ENCODE peak calls at places on chromosomes 12 and 14, in four cellular contexts. G is H1, D is H9, K is mesendoderm. L is an unnamed sample.

GRCh38 chr12:120388711-120389431 is 19.9 kb upstream of the MSI1 start:
- DNase-seq in G (peak; percentile 71), D (peak; percentile 91), K (peak; percentile 75), L (peak; percentile 97)

GRCh38 chr14:88616697-88617096 is 53.9 kb downstream of the ZC3H14 start:
- DNase-seq in G (no peak), D (no peak), K (no peak), L (no peak)

GRCh38 chr14:80080601-80081000 is 130.7 kb downstream of the DIO2 start:
- DNase-seq in G (no peak), D (no peak), K (no peak), L (no peak)

GRCh38 chr14:90491221-90491867 is 94.5 kb downstream of the CALM1 start:
- DNase-seq in G (no peak), D (no peak), K (peak; percentile 46), L (no peak)

GRCh38 chr14:91511014-91511466 is 930 bp upstream of the PPP4R3A start:
- DNase-seq in G (no peak), D (no peak), K (peak; percentile 55), L (peak; percentile 18)

GRCh38 chr12:132194056-132194455 is 49.8 kb downstream of the NOC4L start:
- DNase-seq in G (no peak), D (peak; percentile 67), K (peak; percentile 54), L (no peak)

GRCh38 chr14:33524244-33524643 is 426.6 kb downstream of the EGLN3 start:
- DNase-seq in G (no peak), D (no peak), K (no peak), L (no peak)

GRCh38 chr14:69079188-69079742 is 73.7 kb downstream of the DCAF5 start:
- DNase-seq in G (no peak), D (no peak), K (peak; percentile 73), L (no peak)

GRCh38 chr12:107684029-107684790 is 1.4 kb upstream of the PWP1 start:
- DNase-seq in G (no peak), D (no peak), K (no peak), L (no peak)

GRCh38 chr14:42965512-42965911 is 1358.8 kb downstream of the LRFN5 start:
- DNase-seq in G (no peak), D (no peak), K (no peak), L (no peak)

GRCh38 chr12:15963271-15963670 is 52.1 kb downstream of the DERA start:
- DNase-seq in G (no peak), D (no peak), K (no peak), L (no peak)

GRCh38 chr12:114257687-114258086 is 148.3 kb downstream of the TBX5 start:
- DNase-seq in G (no peak), D (no peak), K (no peak), L (no peak)

GRCh38 chr12:87816186-87816585 is 213.0 kb downstream of the C12orf50 start:
- DNase-seq in G (no peak), D (no peak), K (no peak), L (no peak)

GRCh38 chr12:81294325-81295190 is 216.7 kb downstream of the ACSS3 start:
- DNase-seq in G (no peak), D (no peak), K (no peak), L (no peak)

GRCh38 chr12:58639323-58639934 is 280.9 kb downstream of the LRIG3 start:
- DNase-seq in G (no peak), D (no peak), K (no peak), L (no peak)

GRCh38 chr12:124754949-124755800 is 108.5 kb downstream of the SCARB1 start:
- DNase-seq in G (peak; percentile 27), D (peak; percentile 64), K (peak; percentile 53), L (no peak)

GRCh38 chr12:65779091-65779642 is 45.1 kb upstream of the HMGA2 start:
- DNase-seq in G (no peak), D (no peak), K (peak; percentile 88), L (peak; percentile 12)

GRCh38 chr12:123363743-123364531 is 710 bp downstream of the SBNO1 start:
- DNase-seq in G (no peak), D (peak; percentile 39), K (peak; percentile 44), L (peak; percentile 63)

GRCh38 chr12:53999596-54000104 is 311 bp upstream of the HOXC9 start:
- DNase-seq in G (no peak), D (no peak), K (no peak), L (no peak)

GRCh38 chr12:49345840-49346658 is 639 bp upstream of the DNAJC22 start:
- DNase-seq in G (no peak), D (peak; percentile 54), K (peak; percentile 43), L (no peak)

GRCh38 chr12:49346659-49347306 is at the start of gene DNAJC22:
- DNase-seq in G (no peak), D (peak; percentile 67), K (peak; percentile 61), L (no peak)

GRCh38 chr12:49349266-49349665 is 2.6 kb downstream of the DNAJC22 start:
- DNase-seq in G (no peak), D (no peak), K (no peak), L (no peak)

GRCh38 chr12:49347307-49348237 is 884 bp downstream of the DNAJC22 start:
- DNase-seq in G (no peak), D (peak; percentile 92), K (peak; percentile 82), L (peak; percentile 76)

DNA sequence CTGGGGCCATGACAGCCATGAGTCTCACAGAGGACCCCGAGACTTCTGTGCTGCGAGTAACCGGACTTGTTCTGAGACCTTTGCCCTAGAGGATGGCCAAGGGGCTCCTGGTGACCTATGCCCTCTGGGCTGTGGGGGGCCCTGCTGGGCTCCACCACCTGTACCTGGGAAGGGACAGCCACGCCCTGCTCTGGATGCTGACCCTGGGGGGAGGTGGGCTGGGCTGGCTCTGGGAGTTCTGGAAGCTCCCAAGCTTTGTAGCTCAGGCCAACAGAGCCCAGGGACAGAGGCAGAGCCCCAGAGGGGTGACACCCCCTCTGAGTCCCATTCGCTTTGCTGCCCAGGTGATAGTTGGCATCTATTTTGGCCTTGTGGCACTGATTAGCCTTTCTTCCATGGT is 2.1 kb downstream of the DNAJC22 start:
- DNase-seq in G (no peak), D (peak; percentile 27), K (no peak), L (no peak)
- H2BK15ac ChIP-seq in G (no peak overlapping the region), D (no peak overlapping the region), K (no peak overlapping the region), L (no peak overlapping the region)

DNA sequence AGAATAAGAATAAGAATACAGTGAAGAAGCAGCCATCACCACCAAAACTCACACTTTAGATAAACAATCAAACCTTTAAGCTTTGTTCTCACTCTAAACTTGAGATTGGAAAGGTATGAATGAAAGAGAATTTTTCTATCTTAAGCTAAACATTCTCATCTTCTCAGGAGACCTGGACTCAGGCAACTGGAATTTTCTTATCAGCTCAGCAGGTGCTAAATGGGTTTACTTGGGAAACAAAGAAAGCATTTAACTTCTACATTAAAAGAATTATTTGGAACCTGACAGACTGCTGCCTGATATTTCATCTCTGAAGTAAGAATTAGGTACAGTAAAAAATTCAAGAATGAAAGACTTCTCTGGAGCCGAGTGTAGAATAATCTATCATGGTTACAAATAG is 20.7 kb upstream of the KERA start:
- DNase-seq in G (no peak), D (no peak), K (peak; percentile 85), L (no peak)
- H3K27me3 ChIP-seq in G (no peaks in the 10 kb centered on the region), D (no peaks in the 10 kb centered on the region), K (no peaks in the 10 kb centered on the region), L (no peaks in the 10 kb centered on the region)

GRCh38 chr12:8911606-8912268 is 2.6 kb upstream of the PHC1 start:
- DNase-seq in G (no peak), D (no peak), K (peak; percentile 86), L (no peak)

GRCh38 chr12:8916154-8916553 is 1.8 kb downstream of the PHC1 start:
- DNase-seq in G (no peak), D (no peak), K (no peak), L (no peak)

GRCh38 chr12:8912910-8913309 is 1.4 kb upstream of the PHC1 start:
- DNase-seq in G (no peak), D (peak; percentile 78), K (peak; percentile 83), L (no peak)

GRCh38 chr12:8914716-8915526 is 612 bp downstream of the PHC1 start:
- DNase-seq in G (no peak), D (peak; percentile 83), K (peak; percentile 89), L (peak; percentile 44)

GRCh38 chr12:8913702-8914032 is 642 bp upstream of the PHC1 start:
- DNase-seq in G (no peak), D (no peak), K (no peak), L (no peak)
- H4K8ac ChIP-seq in G (no peak overlapping the region), D (no peak overlapping the region), K (no peak overlapping the region), L (no peak overlapping the region)

GRCh38 chr14:59482471-59483331 is 1.5 kb downstream of the L3HYPDH start:
- DNase-seq in G (no peak), D (no peak), K (peak; percentile 71), L (no peak)
- H2BK15ac ChIP-seq in G (no peak overlapping the region), D (no peak overlapping the region), K (no peak overlapping the region), L (no peak overlapping the region)

GRCh38 chr12:1863823-1864222 is 43.5 kb downstream of the LRTM2 start:
- DNase-seq in G (no peak), D (peak; percentile 20), K (no peak), L (no peak)

GRCh38 chr12:1864867-1865266 is 44.5 kb downstream of the LRTM2 start:
- DNase-seq in G (no peak), D (peak; percentile 34), K (no peak), L (no peak)

GRCh38 chr12:1864456-1864855 is 44.1 kb downstream of the LRTM2 start:
- DNase-seq in G (no peak), D (peak; percentile 29), K (no peak), L (no peak)

GRCh38 chr12:1869145-1869544 is 48.8 kb downstream of the LRTM2 start:
- DNase-seq in G (no peak), D (peak; percentile 20), K (no peak), L (no peak)

GRCh38 chr12:1865284-1865866 is 45.0 kb downstream of the LRTM2 start:
- DNase-seq in G (no peak), D (peak; percentile 30), K (no peak), L (no peak)
- H3K27me3 ChIP-seq in G (no peaks in the 10 kb centered on the region), D (no peaks in the 10 kb centered on the region), K (no peaks in the 10 kb centered on the region), L (peaks cover 13% of the 10 kb centered on the region)

GRCh38 chr12:69469854-69470188 is 367 bp upstream of the FRS2 start:
- DNase-seq in G (no peak), D (no peak), K (no peak), L (no peak)
- H4K8ac ChIP-seq in G (peak overlapping the region; percentile 48), D (no peak overlapping the region), K (peak overlapping the region; percentile 96), L (no peak overlapping the region)